ENCODE peak calls at places on chromosomes 11 and 22, in eight cellular contexts. T is OCI-LY7, D is heart left ventricle, L is foreskin fibroblast, I is lower lobe of right lung, R is GM23248, O is cardiac fibroblast, Z is fibroblast of mammary gland. E is an unnamed sample.

GRCh38 chr11:103806130-103806900 is 230.1 kb upstream of the DDI1 start:
- DNase-seq in R (peak; percentile 83), L (peak; percentile 70), D (no peak), Z (peak; percentile 95), T (no peak), I (no peak), O (peak; percentile 86), E (no peak)

GRCh38 chr11:35304900-35305299 is 114.5 kb downstream of the SLC1A2 start:
- DNase-seq in I (no peak), O (no peak), L (no peak), D (no peak), Z (no peak), T (no peak), R (no peak), E (no peak)

GRCh38 chr11:46890665-46891064 is 27.7 kb downstream of the LRP4 start:
- DNase-seq in L (peak; percentile 19), Z (peak; percentile 3), R (peak; percentile 31), D (no peak), O (peak; percentile 17), I (no peak), T (no peak), E (no peak)

GRCh38 chr11:74055938-74056337 is 47.1 kb upstream of the UCP3 start:
- DNase-seq in L (peak; percentile 63), O (peak; percentile 66), Z (peak; percentile 77), D (no peak), T (no peak), I (no peak), R (peak; percentile 80), E (no peak)

GRCh38 chr11:117180661-117181585 is 2.4 kb downstream of the SIDT2 start:
- DNase-seq in L (peak; percentile 59), I (peak; percentile 87), T (peak; percentile 89), R (peak; percentile 87), O (peak; percentile 79), D (peak; percentile 67), Z (peak; percentile 82), E (peak; percentile 91)

GRCh38 chr11:134519788-134520187 is 107.7 kb upstream of the B3GAT1 start:
- DNase-seq in L (no peak), T (no peak), O (no peak), I (peak; percentile 7), Z (no peak), R (no peak), D (no peak), E (peak; percentile 47)

GRCh38 chr22:49929553-49929979 is 11.1 kb downstream of the CRELD2 start:
- DNase-seq in Z (peak; percentile 15), I (peak; percentile 80), L (no peak), T (peak; percentile 89), R (peak; percentile 73), D (no peak), O (peak; percentile 24), E (peak; percentile 97)

GRCh38 chr11:45543808-45544422 is 121.5 kb downstream of the CHST1 start:
- DNase-seq in O (peak; percentile 29), T (peak; percentile 2), I (no peak), R (peak; percentile 22), Z (peak; percentile 31), L (no peak), D (no peak), E (no peak)

GRCh38 chr11:27623945-27624523 is 76.2 kb downstream of the BDNF start:
- DNase-seq in I (no peak), O (no peak), Z (no peak), D (no peak), L (no peak), R (no peak), T (no peak), E (no peak)

GRCh38 chr22:41833369-41834004 is 582 bp downstream of the SREBF2 start:
- DNase-seq in L (peak; percentile 22), T (peak; percentile 55), I (peak; percentile 69), D (peak; percentile 52), O (peak; percentile 34), Z (peak; percentile 23), R (peak; percentile 65), E (peak; percentile 90)

GRCh38 chr11:34346551-34346950 is 11.3 kb downstream of the ABTB2 start:
- DNase-seq in T (no peak), L (no peak), Z (peak; percentile 54), O (peak; percentile 58), R (peak; percentile 79), I (no peak), D (peak; percentile 49), E (no peak)

GRCh38 chr22:24521791-24522245 is 26.7 kb downstream of the UPB1 start:
- DNase-seq in Z (peak; percentile 51), O (peak; percentile 77), L (no peak), D (no peak), I (peak; percentile 76), T (peak; percentile 82), R (peak; percentile 59), E (no peak)

GRCh38 chr11:18457435-18457834 is 1.8 kb downstream of the LDHAL6A start:
- DNase-seq in T (no peak), L (no peak), R (no peak), O (peak; percentile 29), I (no peak), D (no peak), Z (peak; percentile 4), E (no peak)

GRCh38 chr22:25368271-25368670 is 148.8 kb downstream of the CRYBB2 start:
- DNase-seq in D (no peak), O (peak; percentile 63), L (peak; percentile 80), Z (peak; percentile 83), R (peak; percentile 84), I (no peak), T (no peak), E (no peak)

GRCh38 chr22:19354201-19354600 is 62.7 kb upstream of the CLTCL1 start:
- DNase-seq in L (no peak), O (no peak), R (no peak), I (no peak), T (no peak), D (no peak), Z (no peak), E (no peak)

GRCh38 chr11:18700872-18701271 is 2.3 kb downstream of the TMEM86A start:
- DNase-seq in Z (no peak), O (no peak), I (no peak), R (no peak), L (no peak), T (no peak), D (no peak), E (no peak)

GRCh38 chr11:81839016-81839415 is 894.6 kb downstream of the FAM181B start:
- DNase-seq in D (no peak), R (no peak), T (no peak), Z (no peak), O (no peak), L (no peak), I (no peak), E (no peak)

GRCh38 chr22:50282361-50283144 is 12.4 kb upstream of the MAPK11 start:
- DNase-seq in T (no peak), R (peak; percentile 74), D (no peak), L (no peak), Z (peak; percentile 34), O (peak; percentile 58), I (peak; percentile 89), E (no peak)

GRCh38 chr11:78023426-78023825 is 350 bp upstream of the KCTD14 start:
- DNase-seq in L (no peak), I (no peak), T (no peak), R (no peak), O (no peak), Z (no peak), D (no peak), E (no peak)
- H3K4me3 ChIP-seq in L (peak overlapping the region; percentile 42), I (peak overlapping the region; percentile 56), T (no peak overlapping the region), R (peak overlapping the region; percentile 64), O (peak overlapping the region; percentile 44), Z (peak overlapping the region; percentile 48), D (peak overlapping the region; percentile 54), E (peak overlapping the region; percentile 60)

GRCh38 chr11:61004841-61005240 is 33.4 kb downstream of the CD6 start:
- DNase-seq in L (no peak), D (no peak), I (no peak), T (no peak), O (no peak), R (no peak), Z (no peak), E (no peak)
- H3K4me3 ChIP-seq in L (no peak overlapping the region), D (no peak overlapping the region), I (no peak overlapping the region), T (no peak overlapping the region), O (no peak overlapping the region), R (no peak overlapping the region), Z (no peak overlapping the region), E (no peak overlapping the region)

GRCh38 chr22:38697055-38697980 is 3.4 kb downstream of the JOSD1 start:
- DNase-seq in D (peak; percentile 65), L (no peak), T (no peak), O (peak; percentile 36), Z (peak; percentile 24), I (no peak), R (peak; percentile 56), E (no peak)
- H3K4me3 ChIP-seq in D (peak overlapping the region; percentile 3), L (peak overlapping the region; percentile 3), T (peak overlapping the region; percentile 91), O (no peak overlapping the region), Z (peak overlapping the region; percentile 10), I (peak overlapping the region; percentile 79), R (peak overlapping the region; percentile 87), E (no peak overlapping the region)

DNA sequence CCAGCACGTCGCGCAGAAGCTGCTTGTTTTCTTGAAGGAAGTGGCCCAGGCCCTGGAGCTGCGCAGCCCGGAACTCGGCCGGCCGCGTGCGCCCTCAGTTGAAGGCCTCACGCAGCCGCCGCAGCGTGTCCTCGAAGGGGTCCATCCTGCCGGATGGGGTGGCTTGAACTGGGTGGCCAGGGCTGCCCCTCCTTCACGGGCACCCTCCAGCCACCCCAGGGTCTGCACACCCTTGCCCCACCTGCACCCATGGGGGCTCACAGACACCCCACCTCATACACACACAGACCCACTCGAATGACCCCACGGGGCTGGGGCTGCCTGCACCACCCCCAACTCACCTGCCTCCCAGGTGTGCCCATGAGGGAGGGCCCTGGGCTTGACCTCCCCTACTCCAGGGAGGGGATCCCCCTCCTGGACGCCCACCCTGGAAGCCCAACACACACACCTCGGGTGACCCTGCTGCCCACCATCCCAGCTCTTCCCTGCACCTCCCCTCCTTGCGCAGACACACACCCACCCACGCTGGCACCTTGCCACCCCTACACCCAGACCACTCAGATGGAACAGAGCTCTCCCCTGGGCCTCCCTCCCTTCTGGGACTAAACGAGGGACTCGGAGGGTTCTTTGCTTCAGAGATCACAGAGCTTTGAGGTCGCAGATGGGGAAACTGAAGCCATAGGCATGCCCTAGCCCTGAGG is 6.8 kb downstream of the ALDH3B2 start:
- DNase-seq in L (no peak), I (no peak), O (no peak), R (no peak), D (no peak), Z (no peak), T (peak; percentile 97), E (peak; percentile 75)
- H3K4me3 ChIP-seq in L (no peak overlapping the region), I (no peak overlapping the region), O (no peak overlapping the region), R (no peak overlapping the region), D (no peak overlapping the region), Z (no peak overlapping the region), T (peak overlapping the region; percentile 63), E (no peak overlapping the region)

GRCh38 chr22:29030016-29030617 is 31.5 kb downstream of the C22orf31 start:
- DNase-seq in T (no peak), I (no peak), D (no peak), Z (peak; percentile 28), R (peak; percentile 53), L (no peak), O (peak; percentile 25), E (no peak)
- H3K4me3 ChIP-seq in T (no peak overlapping the region), I (peak overlapping the region; percentile 53), D (peak overlapping the region; percentile 56), Z (peak overlapping the region; percentile 43), R (peak overlapping the region; percentile 57), L (peak overlapping the region; percentile 23), O (peak overlapping the region; percentile 25), E (peak overlapping the region; percentile 24)

DNA sequence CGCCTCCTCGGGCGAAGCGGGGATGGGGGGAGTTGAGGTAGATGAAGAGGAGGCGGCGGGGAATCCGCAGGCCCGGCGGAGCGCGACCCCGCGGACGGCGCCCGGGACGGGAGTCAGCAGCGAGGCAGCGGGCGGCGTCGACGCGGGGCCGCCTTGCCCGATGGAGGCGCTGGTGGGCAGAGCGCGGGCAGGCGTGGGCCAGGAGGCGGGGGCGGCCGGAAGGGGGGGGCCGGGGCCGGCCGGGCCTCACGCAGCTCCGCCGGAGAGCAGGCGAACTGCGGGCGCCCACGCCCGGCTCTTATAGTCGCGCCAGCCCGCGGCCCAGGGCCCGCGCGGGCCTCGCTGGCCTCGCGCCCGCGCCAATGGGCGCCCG is at the start of gene IGF2:
- DNase-seq in R (no peak), T (no peak), D (peak; percentile 27), I (no peak), O (no peak), Z (no peak), L (peak; percentile 29), E (no peak)
- H3K4me3 ChIP-seq in R (no peak within 1 kb of the TSS), T (no peak within 1 kb of the TSS), D (peak within 1 kb of the TSS; percentile 55), I (peak within 1 kb of the TSS; percentile 37), O (peak within 1 kb of the TSS; percentile 21), Z (no peak within 1 kb of the TSS), L (no peak within 1 kb of the TSS), E (peak within 1 kb of the TSS; percentile 64)

E was measured in spleen.